ENCODE peak calls at places on chromosomes 13 and 19, in eight cellular contexts. One of them, this sample, is unnamed.
A peak's percentile ranks its signal among the peaks of the same experiment; 100 is the strongest.

GRCh38 chr19:48344892-48345291 is 18.8 kb downstream of the TMEM143 start:
- DNase-seq in bronchial epithelial cell: no peak
- DNase-seq in cardiac fibroblast: no peak
- DNase-seq in H9: no peak
- DNase-seq in type B pancreatic cell: no peak
- DNase-seq in endothelial cell: no peak
- DNase-seq in fibroblast of the aortic adventitia: no peak
- DNase-seq in Panc1: no peak
- DNase-seq in this sample: peak; percentile 21

GRCh38 chr19:44745386-44745831 is 3.1 kb upstream of the BCL3 start:
- DNase-seq in bronchial epithelial cell: peak; percentile 52
- DNase-seq in cardiac fibroblast: peak; percentile 93
- DNase-seq in H9: peak; percentile 62
- DNase-seq in type B pancreatic cell: no peak
- DNase-seq in endothelial cell: no peak
- DNase-seq in fibroblast of the aortic adventitia: peak; percentile 91
- DNase-seq in Panc1: no peak
- DNase-seq in this sample: peak; percentile 86

GRCh38 chr13:25420161-25420560 is 48.4 kb downstream of the ATP8A2 start:
- DNase-seq in bronchial epithelial cell: no peak
- DNase-seq in cardiac fibroblast: no peak
- DNase-seq in H9: peak; percentile 43
- DNase-seq in type B pancreatic cell: no peak
- DNase-seq in endothelial cell: no peak
- DNase-seq in fibroblast of the aortic adventitia: no peak
- DNase-seq in Panc1: no peak
- DNase-seq in this sample: no peak

GRCh38 chr19:48194041-48194871 is 23.8 kb downstream of the ZSWIM9 start:
- DNase-seq in bronchial epithelial cell: no peak
- DNase-seq in cardiac fibroblast: peak; percentile 17
- DNase-seq in H9: peak; percentile 54
- DNase-seq in type B pancreatic cell: no peak
- DNase-seq in endothelial cell: peak; percentile 33
- DNase-seq in fibroblast of the aortic adventitia: peak; percentile 19
- DNase-seq in Panc1: no peak
- DNase-seq in this sample: peak; percentile 27

GRCh38 chr19:11247391-11247790 is 8.0 kb downstream of the ANGPTL8 start:
- DNase-seq in bronchial epithelial cell: no peak
- DNase-seq in cardiac fibroblast: peak; percentile 95
- DNase-seq in H9: no peak
- DNase-seq in type B pancreatic cell: no peak
- DNase-seq in endothelial cell: no peak
- DNase-seq in fibroblast of the aortic adventitia: peak; percentile 62
- DNase-seq in Panc1: no peak
- DNase-seq in this sample: peak; percentile 41

GRCh38 chr13:108120332-108120731 is 95.0 kb downstream of the LIG4 start:
- DNase-seq in bronchial epithelial cell: no peak
- DNase-seq in cardiac fibroblast: no peak
- DNase-seq in H9: peak; percentile 36
- DNase-seq in type B pancreatic cell: no peak
- DNase-seq in endothelial cell: no peak
- DNase-seq in fibroblast of the aortic adventitia: no peak
- DNase-seq in Panc1: no peak
- DNase-seq in this sample: no peak

GRCh38 chr19:33292595-33293254 is 9.6 kb downstream of the CEBPA start:
- DNase-seq in bronchial epithelial cell: peak; percentile 77
- DNase-seq in cardiac fibroblast: no peak
- DNase-seq in H9: no peak
- DNase-seq in type B pancreatic cell: no peak
- DNase-seq in endothelial cell: no peak
- DNase-seq in fibroblast of the aortic adventitia: no peak
- DNase-seq in Panc1: no peak
- DNase-seq in this sample: peak; percentile 87

GRCh38 chr19:49560358-49560900 is 19.9 kb downstream of the NOSIP start:
- DNase-seq in bronchial epithelial cell: no peak
- DNase-seq in cardiac fibroblast: no peak
- DNase-seq in H9: peak; percentile 60
- DNase-seq in type B pancreatic cell: no peak
- DNase-seq in endothelial cell: no peak
- DNase-seq in fibroblast of the aortic adventitia: no peak
- DNase-seq in Panc1: no peak
- DNase-seq in this sample: no peak

GRCh38 chr19:15673176-15673654 is 328 bp downstream of the CYP4F12 start:
- DNase-seq in bronchial epithelial cell: no peak
- DNase-seq in cardiac fibroblast: no peak
- DNase-seq in H9: no peak
- DNase-seq in type B pancreatic cell: no peak
- DNase-seq in endothelial cell: no peak
- DNase-seq in fibroblast of the aortic adventitia: no peak
- DNase-seq in Panc1: no peak
- DNase-seq in this sample: no peak

GRCh38 chr19:13058951-13059660 is 43.6 kb downstream of the LYL1 start:
- DNase-seq in bronchial epithelial cell: no peak
- DNase-seq in cardiac fibroblast: peak; percentile 23
- DNase-seq in H9: no peak
- DNase-seq in type B pancreatic cell: no peak
- DNase-seq in endothelial cell: no peak
- DNase-seq in fibroblast of the aortic adventitia: no peak
- DNase-seq in Panc1: no peak
- DNase-seq in this sample: no peak

GRCh38 chr13:67049744-67050143 is 180.4 kb downstream of the PCDH9 start:
- DNase-seq in bronchial epithelial cell: no peak
- DNase-seq in cardiac fibroblast: no peak
- DNase-seq in H9: no peak
- DNase-seq in type B pancreatic cell: no peak
- DNase-seq in endothelial cell: no peak
- DNase-seq in fibroblast of the aortic adventitia: no peak
- DNase-seq in Panc1: no peak
- DNase-seq in this sample: no peak

GRCh38 chr13:67048793-67049150 is 181.4 kb downstream of the PCDH9 start:
- DNase-seq in bronchial epithelial cell: no peak
- DNase-seq in cardiac fibroblast: peak; percentile 85
- DNase-seq in H9: no peak
- DNase-seq in type B pancreatic cell: no peak
- DNase-seq in endothelial cell: no peak
- DNase-seq in fibroblast of the aortic adventitia: peak; percentile 79
- DNase-seq in Panc1: no peak
- DNase-seq in this sample: peak; percentile 24

GRCh38 chr13:67048084-67048792 is 181.9 kb downstream of the PCDH9 start:
- DNase-seq in bronchial epithelial cell: peak; percentile 25
- DNase-seq in cardiac fibroblast: peak; percentile 93
- DNase-seq in H9: no peak
- DNase-seq in type B pancreatic cell: no peak
- DNase-seq in endothelial cell: peak; percentile 5
- DNase-seq in fibroblast of the aortic adventitia: peak; percentile 84
- DNase-seq in Panc1: no peak
- DNase-seq in this sample: peak; percentile 18

DNA sequence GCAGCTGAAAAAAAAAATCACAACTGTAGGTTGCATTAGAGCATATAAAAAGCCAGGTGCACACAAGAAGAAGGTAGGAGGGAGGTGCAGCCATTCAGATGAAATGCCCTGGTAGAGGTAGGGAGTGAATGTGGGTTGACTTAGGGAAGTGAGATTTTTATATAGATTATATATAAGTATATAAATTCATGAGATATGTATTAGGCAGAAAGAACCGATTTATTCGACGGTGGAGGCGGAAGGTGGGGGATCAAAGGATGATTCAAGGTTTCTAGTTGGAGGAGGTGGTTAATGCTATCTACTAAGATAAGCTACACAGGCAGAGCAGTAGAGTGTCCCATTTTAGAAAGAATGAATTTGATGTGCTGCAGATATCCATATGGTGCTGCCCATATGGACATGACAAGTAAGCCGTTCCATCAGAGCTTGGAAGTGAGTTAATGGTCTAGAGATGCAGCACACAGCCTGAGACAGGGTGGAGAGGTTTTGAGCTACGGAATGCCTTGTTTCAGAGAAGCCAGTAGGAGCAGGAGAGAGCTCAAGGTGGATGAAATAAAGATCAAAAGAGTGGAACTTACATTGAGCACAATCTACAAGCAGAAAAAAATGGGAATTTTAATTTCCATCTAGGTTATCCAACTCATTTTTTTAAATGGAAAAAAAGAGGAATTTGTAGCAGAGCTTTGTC is 177.4 kb downstream of the PCDH9 start:
- DNase-seq in bronchial epithelial cell: no peak
- DNase-seq in cardiac fibroblast: no peak
- DNase-seq in H9: no peak
- DNase-seq in type B pancreatic cell: no peak
- DNase-seq in endothelial cell: no peak
- DNase-seq in fibroblast of the aortic adventitia: no peak
- DNase-seq in Panc1: no peak
- DNase-seq in this sample: no peak
- TF ChIP-seq CTCF in bronchial epithelial cell: no peak
- TF ChIP-seq CTCF in cardiac fibroblast: no peak
- TF ChIP-seq CTCF in H9: peak; percentile 31
- TF ChIP-seq CTCF in type B pancreatic cell: no peak
- TF ChIP-seq CTCF in endothelial cell: no peak
- TF ChIP-seq CTCF in fibroblast of the aortic adventitia: no peak
- TF ChIP-seq CTCF in Panc1: no peak
- TF ChIP-seq CTCF in this sample: no peak

GRCh38 chr19:772043-772442 is 21.1 kb downstream of the MISP start:
- DNase-seq in bronchial epithelial cell: no peak
- DNase-seq in cardiac fibroblast: no peak
- DNase-seq in H9: no peak
- DNase-seq in type B pancreatic cell: no peak
- DNase-seq in endothelial cell: no peak
- DNase-seq in fibroblast of the aortic adventitia: no peak
- DNase-seq in Panc1: no peak
- DNase-seq in this sample: no peak

GRCh38 chr19:768424-768823 is 17.5 kb downstream of the MISP start:
- DNase-seq in bronchial epithelial cell: peak; percentile 17
- DNase-seq in cardiac fibroblast: peak; percentile 90
- DNase-seq in H9: no peak
- DNase-seq in type B pancreatic cell: no peak
- DNase-seq in endothelial cell: no peak
- DNase-seq in fibroblast of the aortic adventitia: peak; percentile 93
- DNase-seq in Panc1: no peak
- DNase-seq in this sample: no peak

GRCh38 chr19:769610-770009 is 18.7 kb downstream of the MISP start:
- DNase-seq in bronchial epithelial cell: no peak
- DNase-seq in cardiac fibroblast: no peak
- DNase-seq in H9: no peak
- DNase-seq in type B pancreatic cell: no peak
- DNase-seq in endothelial cell: no peak
- DNase-seq in fibroblast of the aortic adventitia: no peak
- DNase-seq in Panc1: no peak
- DNase-seq in this sample: no peak

GRCh38 chr19:772730-773436 is 22.0 kb downstream of the MISP start:
- DNase-seq in bronchial epithelial cell: no peak
- DNase-seq in cardiac fibroblast: no peak
- DNase-seq in H9: peak; percentile 83
- DNase-seq in type B pancreatic cell: no peak
- DNase-seq in endothelial cell: peak; percentile 35
- DNase-seq in fibroblast of the aortic adventitia: no peak
- DNase-seq in Panc1: no peak
- DNase-seq in this sample: no peak

DNA sequence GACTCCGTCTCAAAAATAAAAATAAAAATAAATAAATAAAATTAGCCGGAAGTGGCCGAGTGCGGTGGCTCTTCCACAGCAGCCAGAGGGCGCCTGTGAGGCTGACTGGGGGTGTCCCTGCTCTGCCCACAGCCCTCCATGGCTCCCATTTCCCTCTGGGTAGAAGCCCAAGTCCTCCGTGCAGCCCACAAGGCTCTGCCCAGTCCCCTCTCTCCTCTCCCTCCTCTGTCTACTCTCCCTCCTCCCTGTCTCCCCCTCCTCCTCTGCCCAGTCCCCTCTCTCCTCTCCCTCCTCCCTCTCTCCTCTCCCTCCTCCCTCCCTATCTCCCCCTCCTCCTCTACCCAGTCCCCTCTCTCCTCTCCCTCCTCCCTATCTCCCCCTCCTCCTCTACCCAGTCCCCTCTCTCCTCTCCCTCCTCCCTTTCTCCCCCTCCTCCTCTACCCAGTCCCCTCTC is 20.4 kb downstream of the MISP start:
- DNase-seq in bronchial epithelial cell: peak; percentile 21
- DNase-seq in cardiac fibroblast: peak; percentile 78
- DNase-seq in H9: peak; percentile 64
- DNase-seq in type B pancreatic cell: no peak
- DNase-seq in endothelial cell: peak; percentile 69
- DNase-seq in fibroblast of the aortic adventitia: peak; percentile 47
- DNase-seq in Panc1: no peak
- DNase-seq in this sample: peak; percentile 71
- TF ChIP-seq CTCF in bronchial epithelial cell: peak; percentile 62
- TF ChIP-seq CTCF in cardiac fibroblast: peak; percentile 74
- TF ChIP-seq CTCF in H9: peak; percentile 69
- TF ChIP-seq CTCF in type B pancreatic cell: peak; percentile 73
- TF ChIP-seq CTCF in endothelial cell: peak; percentile 48
- TF ChIP-seq CTCF in fibroblast of the aortic adventitia: peak; percentile 68
- TF ChIP-seq CTCF in Panc1: no peak
- TF ChIP-seq CTCF in this sample: peak; percentile 71

GRCh38 chr19:39412867-39413268 is 399 bp downstream of the PLEKHG2 start:
- DNase-seq in bronchial epithelial cell: no peak
- DNase-seq in cardiac fibroblast: no peak
- DNase-seq in H9: no peak
- DNase-seq in type B pancreatic cell: no peak
- DNase-seq in endothelial cell: no peak
- DNase-seq in fibroblast of the aortic adventitia: no peak
- DNase-seq in Panc1: no peak
- DNase-seq in this sample: no peak
- TF ChIP-seq CTCF in bronchial epithelial cell: no peak
- TF ChIP-seq CTCF in cardiac fibroblast: no peak
- TF ChIP-seq CTCF in H9: no peak
- TF ChIP-seq CTCF in type B pancreatic cell: peak; percentile 64
- TF ChIP-seq CTCF in endothelial cell: peak; percentile 52
- TF ChIP-seq CTCF in fibroblast of the aortic adventitia: no peak
- TF ChIP-seq CTCF in Panc1: no peak
- TF ChIP-seq CTCF in this sample: no peak

GRCh38 chr19:52585101-52585500 is 15.0 kb downstream of the ZNF701 start:
- DNase-seq in bronchial epithelial cell: no peak
- DNase-seq in cardiac fibroblast: no peak
- DNase-seq in H9: peak; percentile 34
- DNase-seq in type B pancreatic cell: no peak
- DNase-seq in endothelial cell: no peak
- DNase-seq in fibroblast of the aortic adventitia: no peak
- DNase-seq in Panc1: no peak
- DNase-seq in this sample: no peak

GRCh38 chr19:52592301-52592700 is 22.2 kb downstream of the ZNF701 start:
- DNase-seq in bronchial epithelial cell: no peak
- DNase-seq in cardiac fibroblast: no peak
- DNase-seq in H9: no peak
- DNase-seq in type B pancreatic cell: no peak
- DNase-seq in endothelial cell: no peak
- DNase-seq in fibroblast of the aortic adventitia: no peak
- DNase-seq in Panc1: no peak
- DNase-seq in this sample: no peak

GRCh38 chr19:52585604-52586003 is 15.5 kb downstream of the ZNF701 start:
- DNase-seq in bronchial epithelial cell: no peak
- DNase-seq in cardiac fibroblast: no peak
- DNase-seq in H9: no peak
- DNase-seq in type B pancreatic cell: no peak
- DNase-seq in endothelial cell: no peak
- DNase-seq in fibroblast of the aortic adventitia: no peak
- DNase-seq in Panc1: no peak
- DNase-seq in this sample: no peak

DNA sequence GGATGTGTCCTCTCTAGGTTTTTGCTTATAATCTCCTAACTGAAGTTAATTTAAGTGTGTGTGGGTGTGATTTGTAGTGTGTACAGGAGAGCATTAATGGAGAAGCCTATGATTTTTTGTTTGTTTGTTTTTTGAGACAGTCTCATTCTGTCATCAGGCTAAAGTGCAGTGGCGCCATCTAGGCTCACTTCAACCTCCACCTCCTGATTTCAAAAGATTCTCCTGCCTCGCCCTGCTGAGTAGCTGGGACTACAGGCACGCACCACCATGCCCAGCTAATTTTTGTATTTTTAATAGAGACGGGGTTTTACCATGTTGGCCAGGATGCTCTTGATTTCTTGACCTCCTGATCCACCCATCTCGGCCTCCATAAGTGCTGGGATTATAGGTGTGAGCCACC is 20.6 kb downstream of the ZNF701 start:
- DNase-seq in bronchial epithelial cell: no peak
- DNase-seq in cardiac fibroblast: no peak
- DNase-seq in H9: no peak
- DNase-seq in type B pancreatic cell: no peak
- DNase-seq in endothelial cell: no peak
- DNase-seq in fibroblast of the aortic adventitia: no peak
- DNase-seq in Panc1: no peak
- DNase-seq in this sample: no peak
- TF ChIP-seq CTCF in bronchial epithelial cell: no peak
- TF ChIP-seq CTCF in cardiac fibroblast: no peak
- TF ChIP-seq CTCF in H9: peak; percentile 70
- TF ChIP-seq CTCF in type B pancreatic cell: peak; percentile 34
- TF ChIP-seq CTCF in endothelial cell: no peak
- TF ChIP-seq CTCF in fibroblast of the aortic adventitia: no peak
- TF ChIP-seq CTCF in Panc1: peak; percentile 29
- TF ChIP-seq CTCF in this sample: no peak

This sample was measured in MCF 10A.